ENCODE peak calls at places on chromosomes 11 and 22, in six cellular contexts. One of them, this sample, is unnamed.

GRCh38 chr22:23196165-23196564 is 15.9 kb downstream of the BCR start:
- DNase-seq in spleen: peak; percentile 10
- DNase-seq in adipocyte: no peak
- DNase-seq in suprapubic skin: no peak
- DNase-seq in cardiac muscle cell: no peak
- DNase-seq in aorta: no peak
- DNase-seq in this sample: no peak

GRCh38 chr11:10885703-10886363 is 28.0 kb upstream of the ZBED5 start:
- DNase-seq in cardiac muscle cell: peak; percentile 52
- DNase-seq in aorta: no peak
- DNase-seq in adipocyte: peak; percentile 69
- DNase-seq in spleen: no peak
- DNase-seq in suprapubic skin: no peak
- DNase-seq in this sample: no peak

GRCh38 chr22:44893731-44894080 is 116.1 kb downstream of the PHF21B start:
- DNase-seq in spleen: peak; percentile 36
- DNase-seq in suprapubic skin: peak; percentile 27
- DNase-seq in adipocyte: no peak
- DNase-seq in cardiac muscle cell: no peak
- DNase-seq in aorta: no peak
- DNase-seq in this sample: no peak

GRCh38 chr11:96391698-96392307 is 2.0 kb downstream of the JRKL start:
- DNase-seq in spleen: no peak
- DNase-seq in aorta: no peak
- DNase-seq in suprapubic skin: no peak
- DNase-seq in cardiac muscle cell: no peak
- DNase-seq in adipocyte: peak; percentile 10
- DNase-seq in this sample: no peak

GRCh38 chr11:134466035-134466908 is 54.2 kb upstream of the B3GAT1 start:
- DNase-seq in suprapubic skin: no peak
- DNase-seq in spleen: no peak
- DNase-seq in cardiac muscle cell: no peak
- DNase-seq in aorta: no peak
- DNase-seq in adipocyte: no peak
- DNase-seq in this sample: no peak

GRCh38 chr11:57913713-57914704 is 109.7 kb upstream of the OR9Q1 start:
- DNase-seq in spleen: no peak
- DNase-seq in aorta: no peak
- DNase-seq in suprapubic skin: no peak
- DNase-seq in cardiac muscle cell: no peak
- DNase-seq in adipocyte: no peak
- DNase-seq in this sample: no peak

GRCh38 chr11:18064035-18064434 is 18.0 kb upstream of the TPH1 start:
- DNase-seq in adipocyte: no peak
- DNase-seq in spleen: no peak
- DNase-seq in suprapubic skin: no peak
- DNase-seq in aorta: no peak
- DNase-seq in cardiac muscle cell: no peak
- DNase-seq in this sample: no peak

GRCh38 chr22:37401861-37402506 is 25.3 kb downstream of the ELFN2 start:
- DNase-seq in adipocyte: no peak
- DNase-seq in spleen: no peak
- DNase-seq in aorta: no peak
- DNase-seq in suprapubic skin: no peak
- DNase-seq in cardiac muscle cell: no peak
- DNase-seq in this sample: no peak

GRCh38 chr11:114813216-114813615 is 134.9 kb downstream of the NXPE2 start:
- DNase-seq in cardiac muscle cell: no peak
- DNase-seq in adipocyte: no peak
- DNase-seq in spleen: no peak
- DNase-seq in aorta: no peak
- DNase-seq in suprapubic skin: no peak
- DNase-seq in this sample: no peak
- H3K4me3 ChIP-seq in cardiac muscle cell: no peak overlapping the region
- H3K4me3 ChIP-seq in adipocyte: no peak overlapping the region
- H3K4me3 ChIP-seq in spleen: no peak overlapping the region
- H3K4me3 ChIP-seq in aorta: no peak overlapping the region
- H3K4me3 ChIP-seq in suprapubic skin: no peak overlapping the region
- H3K4me3 ChIP-seq in this sample: no peak overlapping the region

DNA sequence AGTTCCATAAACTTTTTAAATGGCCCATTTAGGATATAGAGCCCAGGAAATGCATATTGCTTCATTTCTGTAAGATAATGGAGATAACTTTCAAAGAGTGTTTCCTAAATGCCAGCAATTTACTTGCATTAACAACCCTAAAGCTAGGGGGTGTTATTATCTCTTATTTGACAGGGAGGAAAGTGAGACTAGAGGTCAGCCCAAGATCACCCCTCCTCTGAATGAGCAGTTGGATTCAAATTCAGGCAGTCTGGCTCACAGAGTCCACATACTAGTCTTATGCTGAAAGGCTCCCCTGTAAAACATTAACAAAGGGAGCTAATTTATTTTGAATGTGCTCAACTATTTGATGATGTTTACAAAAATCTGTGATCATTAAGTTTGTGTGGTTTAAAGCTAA is 49.9 kb upstream of the TRIM77 start:
- DNase-seq in suprapubic skin: no peak
- DNase-seq in adipocyte: no peak
- DNase-seq in cardiac muscle cell: no peak
- DNase-seq in aorta: no peak
- DNase-seq in spleen: no peak
- DNase-seq in this sample: no peak
- H3K4me1 ChIP-seq in suprapubic skin: no peaks in the 10 kb centered on the region
- H3K4me1 ChIP-seq in adipocyte: no peaks in the 10 kb centered on the region
- H3K4me1 ChIP-seq in cardiac muscle cell: no peaks in the 10 kb centered on the region
- H3K4me1 ChIP-seq in aorta: no peaks in the 10 kb centered on the region
- H3K4me1 ChIP-seq in spleen: no peaks in the 10 kb centered on the region
- H3K4me1 ChIP-seq in this sample: no peaks in the 10 kb centered on the region

GRCh38 chr22:27388090-27388600 is 413.4 kb downstream of the MN1 start:
- DNase-seq in spleen: no peak
- DNase-seq in suprapubic skin: no peak
- DNase-seq in aorta: no peak
- DNase-seq in cardiac muscle cell: no peak
- DNase-seq in adipocyte: no peak
- DNase-seq in this sample: no peak
- H3K4me3 ChIP-seq in spleen: no peak overlapping the region
- H3K4me3 ChIP-seq in suprapubic skin: no peak overlapping the region
- H3K4me3 ChIP-seq in aorta: no peak overlapping the region
- H3K4me3 ChIP-seq in cardiac muscle cell: no peak overlapping the region
- H3K4me3 ChIP-seq in adipocyte: no peak overlapping the region
- H3K4me3 ChIP-seq in this sample: no peak overlapping the region

GRCh38 chr11:86164106-86164505 is 80.4 kb upstream of the EED start:
- DNase-seq in aorta: no peak
- DNase-seq in spleen: no peak
- DNase-seq in suprapubic skin: no peak
- DNase-seq in adipocyte: no peak
- DNase-seq in cardiac muscle cell: no peak
- DNase-seq in this sample: no peak

GRCh38 chr11:86158716-86159669 is 85.6 kb upstream of the EED start:
- DNase-seq in suprapubic skin: no peak
- DNase-seq in spleen: no peak
- DNase-seq in adipocyte: no peak
- DNase-seq in cardiac muscle cell: no peak
- DNase-seq in aorta: no peak
- DNase-seq in this sample: no peak

GRCh38 chr11:86160546-86161149 is 83.9 kb upstream of the EED start:
- DNase-seq in adipocyte: peak; percentile 35
- DNase-seq in spleen: no peak
- DNase-seq in suprapubic skin: no peak
- DNase-seq in cardiac muscle cell: no peak
- DNase-seq in aorta: no peak
- DNase-seq in this sample: no peak

GRCh38 chr11:86162257-86162656 is 82.3 kb upstream of the EED start:
- DNase-seq in cardiac muscle cell: no peak
- DNase-seq in spleen: no peak
- DNase-seq in adipocyte: peak; percentile 79
- DNase-seq in aorta: peak; percentile 80
- DNase-seq in suprapubic skin: no peak
- DNase-seq in this sample: no peak

DNA sequence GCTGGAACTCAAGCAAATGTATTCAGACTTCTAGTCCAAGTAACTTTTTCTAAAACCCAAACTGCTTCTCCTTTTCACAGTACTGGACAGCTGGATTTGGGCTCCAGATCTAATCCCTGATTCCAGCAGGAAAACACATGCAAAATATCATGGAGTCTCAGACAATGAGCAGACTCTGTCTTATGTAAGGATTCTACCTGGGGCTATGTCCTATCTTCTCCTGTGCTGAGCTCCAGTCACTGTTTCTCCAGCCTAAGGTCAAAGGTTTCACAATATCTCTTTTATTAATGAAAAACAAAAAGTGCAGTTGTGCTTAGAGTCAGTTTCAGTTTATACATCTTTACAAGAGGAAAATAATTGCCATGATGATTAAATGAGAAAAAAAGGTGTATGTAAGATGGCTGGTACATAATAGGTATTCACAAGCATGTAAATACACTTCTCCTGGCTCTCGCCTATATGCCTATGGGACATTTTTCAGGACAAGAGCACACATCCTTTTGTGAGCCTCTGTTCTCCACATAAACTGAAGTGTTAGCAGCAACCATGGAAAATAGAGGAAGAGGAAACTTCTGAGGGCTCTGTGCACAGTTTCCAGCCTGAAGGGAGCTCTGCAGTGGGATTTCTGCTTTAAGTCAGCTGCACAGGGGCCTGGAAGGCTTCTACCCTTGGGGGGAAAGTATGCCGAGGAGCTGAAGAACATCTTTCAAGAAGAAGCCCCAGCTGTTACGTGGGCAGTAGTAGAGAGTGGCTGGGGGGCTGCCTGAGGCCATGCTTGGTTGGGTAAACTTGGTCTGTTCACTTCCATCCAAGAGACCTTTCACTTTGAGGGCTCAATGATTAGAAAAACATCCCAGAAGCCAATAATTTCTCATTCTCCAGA is 82.9 kb upstream of the EED start:
- DNase-seq in spleen: no peak
- DNase-seq in adipocyte: no peak
- DNase-seq in cardiac muscle cell: no peak
- DNase-seq in suprapubic skin: no peak
- DNase-seq in aorta: no peak
- DNase-seq in this sample: no peak
- H3K4me1 ChIP-seq in spleen: no peaks in the 10 kb centered on the region
- H3K4me1 ChIP-seq in adipocyte: peaks cover 33% of the 10 kb centered on the region
- H3K4me1 ChIP-seq in cardiac muscle cell: no peaks in the 10 kb centered on the region
- H3K4me1 ChIP-seq in suprapubic skin: peaks cover 27% of the 10 kb centered on the region
- H3K4me1 ChIP-seq in aorta: peaks cover 2% of the 10 kb centered on the region
- H3K4me1 ChIP-seq in this sample: peaks cover 8% of the 10 kb centered on the region

GRCh38 chr11:19345519-19345847 is 104.7 kb upstream of the E2F8 start:
- DNase-seq in spleen: peak; percentile 77
- DNase-seq in aorta: peak; percentile 57
- DNase-seq in suprapubic skin: no peak
- DNase-seq in cardiac muscle cell: peak; percentile 30
- DNase-seq in adipocyte: peak; percentile 10
- DNase-seq in this sample: no peak
- H3K4me3 ChIP-seq in spleen: peak overlapping the region; percentile 27
- H3K4me3 ChIP-seq in aorta: no peak overlapping the region
- H3K4me3 ChIP-seq in suprapubic skin: peak overlapping the region; percentile 45
- H3K4me3 ChIP-seq in cardiac muscle cell: peak overlapping the region; percentile 13
- H3K4me3 ChIP-seq in adipocyte: peak overlapping the region; percentile 94
- H3K4me3 ChIP-seq in this sample: peak overlapping the region; percentile 54

GRCh38 chr11:81432333-81432732 is 1301.3 kb downstream of the FAM181B start:
- DNase-seq in cardiac muscle cell: no peak
- DNase-seq in suprapubic skin: no peak
- DNase-seq in aorta: no peak
- DNase-seq in adipocyte: no peak
- DNase-seq in spleen: no peak
- DNase-seq in this sample: no peak
- H3K4me1 ChIP-seq in cardiac muscle cell: no peaks in the 10 kb centered on the region
- H3K4me1 ChIP-seq in suprapubic skin: no peaks in the 10 kb centered on the region
- H3K4me1 ChIP-seq in aorta: no peaks in the 10 kb centered on the region
- H3K4me1 ChIP-seq in adipocyte: no peaks in the 10 kb centered on the region
- H3K4me1 ChIP-seq in spleen: no peaks in the 10 kb centered on the region
- H3K4me1 ChIP-seq in this sample: no peaks in the 10 kb centered on the region